ENCODE peak calls at places on chromosomes 6 and 20, in six cellular contexts. X is GM04504; R is activated CD4-positive, alpha-beta T cell treated with anti-CD3 and anti-CD28 coated beads, Interleukin-2, amount 50 U/mL, for 1 hour; M is SK-MEL-5; H is NCI-H524; A is EH. D is an unnamed sample.

GRCh38 chr6:15430947-15431405 is 185.1 kb downstream of the JARID2 start:
- DNase-seq in X (no peak), R (no peak), M (peak; percentile 55), H (no peak), A (peak; percentile 21), D (no peak)

GRCh38 chr6:52312461-52312860 is 27.9 kb upstream of the MCM3 start:
- DNase-seq in X (no peak), R (no peak), M (peak; percentile 92), H (no peak), A (no peak), D (no peak)

GRCh38 chr20:4375881-4376280 is 345.8 kb upstream of the PRND start:
- DNase-seq in X (no peak), R (no peak), M (no peak), H (no peak), A (peak; percentile 88), D (no peak)

GRCh38 chr6:53095270-53095669 is 30.1 kb downstream of the FBXO9 start:
- DNase-seq in X (no peak), R (no peak), M (no peak), H (no peak), A (no peak), D (no peak)

GRCh38 chr6:3617681-3618299 is 133.7 kb downstream of the PXDC1 start:
- DNase-seq in X (no peak), R (no peak), M (no peak), H (no peak), A (no peak), D (no peak)

GRCh38 chr20:35405775-35406174 is 6.0 kb downstream of the UQCC1 start:
- DNase-seq in X (no peak), R (no peak), M (no peak), H (no peak), A (no peak), D (no peak)

GRCh38 chr6:85041376-85041775 is 277.0 kb upstream of the TBX18 start:
- DNase-seq in X (no peak), R (no peak), M (no peak), H (no peak), A (no peak), D (no peak)

GRCh38 chr20:20198011-20198410 is 145.7 kb downstream of the CFAP61 start:
- DNase-seq in X (no peak), R (no peak), M (no peak), H (no peak), A (no peak), D (no peak)

GRCh38 chr6:42224222-42225042 is 6.8 kb upstream of the MRPS10 start:
- DNase-seq in X (peak; percentile 65), R (no peak), M (no peak), H (no peak), A (peak; percentile 86), D (peak; percentile 91)

GRCh38 chr20:36305602-36306556 is at the start of gene DLGAP4:
- DNase-seq in X (no peak), R (no peak), M (no peak), H (no peak), A (no peak), D (no peak)

GRCh38 chr6:39882567-39882953 is 51.7 kb downstream of the MOCS1 start:
- DNase-seq in X (peak; percentile 59), R (no peak), M (no peak), H (no peak), A (peak; percentile 100), D (no peak)

GRCh38 chr6:135260612-135261011 is 79.5 kb downstream of the MYB start:
- DNase-seq in X (no peak), R (no peak), M (no peak), H (no peak), A (no peak), D (no peak)

GRCh38 chr6:30206799-30207618 is 6.2 kb downstream of the TRIM26 start:
- DNase-seq in X (no peak), R (no peak), M (no peak), H (no peak), A (peak; percentile 52), D (no peak)